ENCODE peak calls at places on chromosomes 7 and 10, in five cellular contexts. E is ovary, A is fibroblast of lung, R is tibial artery, Z is upper lobe of right lung. D is an unnamed sample.

GRCh38 chr10:28997736-28998135 is 291.1 kb upstream of the LYZL1 start:
- DNase-seq in A (peak; percentile 25), E (no peak), Z (no peak), R (no peak), D (no peak)

GRCh38 chr10:8279598-8279997 is 225.1 kb downstream of the GATA3 start:
- DNase-seq in R (no peak), E (no peak), Z (no peak), A (no peak), D (no peak)

GRCh38 chr7:73978681-73979563 is 49.1 kb upstream of the ELN start:
- DNase-seq in E (no peak), Z (peak; percentile 81), R (peak; percentile 23), A (peak; percentile 54), D (peak; percentile 36)

GRCh38 chr7:133530682-133531081 is 277.8 kb downstream of the EXOC4 start:
- DNase-seq in A (peak; percentile 81), R (no peak), E (no peak), Z (no peak), D (no peak)

GRCh38 chr10:73889014-73889413 is 14.7 kb upstream of the CAMK2G start:
- DNase-seq in Z (peak; percentile 71), R (peak; percentile 81), E (no peak), A (peak; percentile 72), D (no peak)

GRCh38 chr10:9243861-9244515 is 1189.5 kb downstream of the GATA3 start:
- DNase-seq in A (no peak), E (no peak), R (no peak), Z (no peak), D (no peak)

GRCh38 chr10:68231106-68231901 is 609 bp downstream of the ATOH7 start:
- DNase-seq in Z (peak; percentile 82), R (peak; percentile 33), A (peak; percentile 72), E (peak; percentile 67), D (peak; percentile 86)

GRCh38 chr10:78267598-78267997 is 233.9 kb downstream of the RPS24 start:
- DNase-seq in R (no peak), E (no peak), Z (no peak), A (peak; percentile 35), D (no peak)

GRCh38 chr7:93921607-93922446 is at the start of gene GNG11:
- DNase-seq in E (peak; percentile 87), Z (peak; percentile 79), A (peak; percentile 74), R (peak; percentile 72), D (peak; percentile 52)

GRCh38 chr7:34849163-34849960 is 187.9 kb downstream of the DPY19L1 start:
- DNase-seq in A (no peak), Z (no peak), R (no peak), E (no peak), D (no peak)

GRCh38 chr10:14879055-14879800 is 562 bp downstream of the SUV39H2 start:
- DNase-seq in A (peak; percentile 5), R (peak; percentile 29), Z (no peak), E (no peak), D (no peak)

GRCh38 chr10:106424981-106425380 is 739.5 kb downstream of the SORCS1 start:
- DNase-seq in A (no peak), Z (no peak), E (no peak), R (no peak), D (no peak)

GRCh38 chr10:133100706-133101463 is 13.2 kb downstream of the ADGRA1 start:
- DNase-seq in Z (no peak), E (no peak), R (no peak), A (no peak), D (no peak)

GRCh38 chr7:39465055-39465929 is 100.9 kb upstream of the YAE1 start:
- DNase-seq in E (peak; percentile 28), Z (no peak), A (peak; percentile 71), R (no peak), D (no peak)

GRCh38 chr7:92904292-92905131 is 68.1 kb upstream of the CDK6 start:
- DNase-seq in A (peak; percentile 91), Z (no peak), E (no peak), R (no peak), D (no peak)

GRCh38 chr10:15325243-15326002 is 45.7 kb downstream of the FAM171A1 start:
- DNase-seq in R (no peak), E (no peak), A (peak; percentile 77), Z (no peak), D (no peak)

GRCh38 chr7:106329971-106330733 is 45.4 kb upstream of the NAMPT start:
- DNase-seq in Z (no peak), A (peak; percentile 45), R (no peak), E (no peak), D (no peak)

GRCh38 chr10:130338588-130339070 is 202.4 kb downstream of the GLRX3 start:
- DNase-seq in R (no peak), Z (no peak), A (no peak), E (no peak), D (no peak)

GRCh38 chr7:64574481-64575159 is 11.7 kb upstream of the ZNF680 start:
- DNase-seq in E (peak; percentile 58), Z (no peak), R (peak; percentile 47), A (peak; percentile 76), D (no peak)

GRCh38 chr10:79327090-79327457 is 20.2 kb upstream of the PPIF start:
- DNase-seq in Z (no peak), E (no peak), R (no peak), A (no peak), D (no peak)

GRCh38 chr7:29255199-29255838 is 60.7 kb downstream of the CHN2 start:
- DNase-seq in A (no peak), R (no peak), E (no peak), Z (no peak), D (no peak)

GRCh38 chr10:88477343-88478085 is 105.6 kb downstream of the RNLS start:
- DNase-seq in E (no peak), R (no peak), Z (no peak), A (peak; percentile 23), D (no peak)

GRCh38 chr10:114060456-114060855 is 16.8 kb downstream of the ADRB1 start:
- DNase-seq in E (no peak), R (no peak), A (no peak), Z (no peak), D (no peak)

GRCh38 chr10:93652857-93653256 is 40.5 kb downstream of the PDE6C start:
- DNase-seq in R (no peak), E (no peak), Z (no peak), A (peak; percentile 5), D (no peak)

GRCh38 chr10:27865221-27865635 is 119.6 kb upstream of the MKX start:
- DNase-seq in E (no peak), R (no peak), Z (no peak), A (peak; percentile 43), D (no peak)

GRCh38 chr10:75654171-75654772 is 222.8 kb downstream of the LRMDA start:
- DNase-seq in E (no peak), A (peak; percentile 47), Z (no peak), R (no peak), D (no peak)

GRCh38 chr10:7767209-7767608 is 20.6 kb downstream of the KIN start:
- DNase-seq in R (no peak), E (no peak), A (peak; percentile 84), Z (no peak), D (no peak)

GRCh38 chr7:74009719-74010118 is 18.3 kb upstream of the ELN start:
- DNase-seq in A (no peak), Z (no peak), E (no peak), R (peak; percentile 46), D (no peak)

GRCh38 chr7:99679032-99679399 is 780 bp downstream of the CYP3A5 start:
- DNase-seq in R (no peak), Z (no peak), A (peak; percentile 17), E (no peak), D (no peak)

GRCh38 chr10:113045155-113046055 is 95.4 kb downstream of the TCF7L2 start:
- DNase-seq in R (no peak), A (peak; percentile 83), E (no peak), Z (peak; percentile 71), D (no peak)

GRCh38 chr10:44030132-44030531 is 354.8 kb downstream of the CXCL12 start:
- DNase-seq in Z (no peak), E (no peak), A (no peak), R (no peak), D (no peak)

GRCh38 chr7:90111-91063 is 102.0 kb upstream of the FAM20C start:
- DNase-seq in Z (no peak), R (no peak), A (peak; percentile 89), E (no peak), D (no peak)

DNA sequence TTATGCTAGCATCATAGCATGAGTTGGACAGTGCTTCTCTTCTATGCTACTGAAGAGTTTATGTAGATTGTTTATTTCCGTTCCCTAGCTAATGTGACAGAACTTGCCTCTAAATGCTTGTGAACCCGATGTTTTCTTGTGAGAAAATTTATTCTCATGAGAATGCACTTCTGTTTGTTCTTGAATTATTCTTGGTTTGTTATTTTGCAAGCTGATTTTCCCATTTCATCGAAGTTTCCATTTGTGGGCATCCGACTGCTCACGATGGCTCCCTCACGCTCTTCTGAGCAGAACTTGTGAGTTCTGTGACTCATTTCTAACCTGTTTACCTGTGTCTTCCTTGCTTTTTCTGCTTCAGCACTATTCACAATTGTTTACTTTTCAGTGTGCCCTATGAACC is 59.9 kb downstream of the WDFY4 start:
- DNase-seq in R (no peak), E (no peak), A (no peak), Z (no peak), D (no peak)
- H3K27ac ChIP-seq in R (no peak overlapping the region), E (no peak overlapping the region), A (no peak overlapping the region), Z (no peak overlapping the region), D (no peak overlapping the region)

DNA sequence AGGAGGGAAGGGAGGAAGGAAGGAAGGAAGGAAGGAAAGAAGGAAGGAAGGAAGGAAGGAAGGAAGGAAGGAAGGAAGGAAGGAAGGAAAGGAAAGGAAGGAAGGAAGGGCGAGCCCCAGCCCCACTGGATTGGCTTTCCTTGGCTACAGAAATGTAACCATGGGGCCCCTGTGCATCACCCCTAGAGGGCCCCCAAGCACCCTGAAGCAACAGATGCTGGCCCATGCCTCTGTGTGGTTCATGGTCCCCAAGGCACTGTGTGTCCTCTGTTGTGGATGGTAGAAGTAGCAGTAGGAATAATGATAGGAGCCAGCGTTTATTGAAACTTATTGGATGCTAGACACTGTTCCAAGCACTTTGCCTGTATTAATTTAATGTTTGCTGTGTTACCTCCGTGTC is 116.6 kb upstream of the MACROH2A2 start:
- DNase-seq in Z (no peak), A (no peak), R (peak; percentile 31), E (no peak), D (no peak)
- TF ChIP-seq CTCF in Z (peak; percentile 25), A (peak; percentile 22), R (no peak), E (no peak), D (peak; percentile 10)

GRCh38 chr7:19776981-19777380 is 3.6 kb upstream of the TMEM196 start:
- DNase-seq in R (no peak), E (no peak), Z (no peak), A (no peak), D (no peak)

GRCh38 chr7:19772858-19773337 is 519 bp downstream of the TMEM196 start:
- DNase-seq in Z (no peak), E (peak; percentile 21), R (peak; percentile 19), A (peak; percentile 39), D (peak; percentile 41)

GRCh38 chr7:19772323-19772722 is 1.1 kb downstream of the TMEM196 start:
- DNase-seq in A (no peak), E (no peak), Z (no peak), R (no peak), D (peak; percentile 38)

GRCh38 chr7:19773361-19773760 is at the start of gene TMEM196:
- DNase-seq in Z (no peak), R (no peak), E (no peak), A (no peak), D (no peak)
- H3K4me3 ChIP-seq in Z (no peak within 1 kb of the TSS), R (peak within 1 kb of the TSS; percentile 21), E (peak within 1 kb of the TSS; percentile 17), A (peak within 1 kb of the TSS; percentile 4), D (peak within 1 kb of the TSS; percentile 65)

GRCh38 chr7:75565129-75565528 is 73.0 kb downstream of the SPDYE5 start:
- DNase-seq in Z (no peak), A (peak; percentile 74), R (no peak), E (no peak), D (no peak)
- H3K27ac ChIP-seq in Z (peak overlapping the region; percentile 34), A (no peak overlapping the region), R (no peak overlapping the region), E (peak overlapping the region; percentile 45), D (peak overlapping the region; percentile 69)

GRCh38 chr10:56449770-56450169 is 88.7 kb upstream of the ZWINT start:
- DNase-seq in Z (no peak), R (no peak), A (no peak), E (no peak), D (no peak)
- TF ChIP-seq CTCF in Z (no peak), R (no peak), A (no peak), E (no peak), D (no peak)